ENCODE peak calls at places on chromosomes 5 and 9, in eight cellular contexts. A is brain microvascular endothelial cell; V is IMR-90; M is right lobe of liver; Y is CD8-positive, alpha-beta T cell; D is heart left ventricle; Z is HL-60; P is psoas muscle. C is an unnamed sample.
A peak's percentile ranks its signal among the peaks of the same experiment; 100 is the strongest.

GRCh38 chr5:172412724-172413260 is 41.5 kb downstream of the SH3PXD2B start:
- DNase-seq in Y (no peak), A (peak; percentile 87), P (peak; percentile 96), M (peak; percentile 64), D (peak; percentile 92), Z (peak; percentile 49), V (peak; percentile 95), C (peak; percentile 91)

GRCh38 chr5:54577542-54577941 is 60.0 kb downstream of the SNX18 start:
- DNase-seq in P (no peak), A (no peak), V (no peak), Y (no peak), M (no peak), Z (peak; percentile 8), D (no peak), C (no peak)

GRCh38 chr9:119667163-119667562 is 297.9 kb upstream of the BRINP1 start:
- DNase-seq in A (no peak), P (no peak), Y (no peak), D (no peak), V (no peak), M (no peak), Z (no peak), C (no peak)

GRCh38 chr5:83430130-83431010 is 41.2 kb upstream of the VCAN start:
- DNase-seq in D (peak; percentile 56), M (peak; percentile 57), Z (peak; percentile 21), P (no peak), V (peak; percentile 69), A (peak; percentile 58), Y (peak; percentile 44), C (peak; percentile 23)

GRCh38 chr9:19976226-19976625 is 187.4 kb upstream of the SLC24A2 start:
- DNase-seq in V (no peak), M (no peak), A (no peak), P (no peak), Y (no peak), D (no peak), Z (peak; percentile 2), C (no peak)

GRCh38 chr9:119839888-119840287 is 470.7 kb upstream of the BRINP1 start:
- DNase-seq in P (no peak), Y (no peak), D (no peak), A (no peak), Z (no peak), V (no peak), M (no peak), C (no peak)

GRCh38 chr5:151148583-151148982 is 9.0 kb downstream of the ANXA6 start:
- DNase-seq in A (no peak), P (no peak), M (no peak), Y (peak; percentile 47), V (no peak), Z (peak; percentile 43), D (no peak), C (no peak)

GRCh38 chr5:83494102-83494620 is 22.6 kb downstream of the VCAN start:
- DNase-seq in Z (no peak), P (no peak), A (no peak), M (no peak), Y (no peak), D (no peak), V (no peak), C (no peak)

GRCh38 chr9:14812806-14813205 is 90.3 kb upstream of the CER1 start:
- DNase-seq in A (peak; percentile 35), P (no peak), V (no peak), Z (no peak), Y (no peak), D (no peak), M (no peak), C (no peak)

GRCh38 chr9:72454871-72455471 is 66.4 kb upstream of the TMC1 start:
- DNase-seq in Y (no peak), M (no peak), P (no peak), A (no peak), D (no peak), Z (no peak), V (no peak), C (no peak)
- H3K27ac ChIP-seq in Y (no peak overlapping the region), M (peak overlapping the region; percentile 16), P (no peak overlapping the region), A (no peak overlapping the region), D (no peak overlapping the region), Z (no peak overlapping the region), V (no peak overlapping the region), C (no peak overlapping the region)

GRCh38 chr5:156051972-156052371 is 275.0 kb upstream of the SGCD start:
- DNase-seq in P (no peak), Z (no peak), V (no peak), A (no peak), Y (no peak), D (no peak), M (no peak), C (no peak)
- TF ChIP-seq CTCF in P (peak; percentile 17), Z (no peak), V (no peak), A (no peak), Y (no peak), D (no peak), M (no peak), C (peak; percentile 19)

DNA sequence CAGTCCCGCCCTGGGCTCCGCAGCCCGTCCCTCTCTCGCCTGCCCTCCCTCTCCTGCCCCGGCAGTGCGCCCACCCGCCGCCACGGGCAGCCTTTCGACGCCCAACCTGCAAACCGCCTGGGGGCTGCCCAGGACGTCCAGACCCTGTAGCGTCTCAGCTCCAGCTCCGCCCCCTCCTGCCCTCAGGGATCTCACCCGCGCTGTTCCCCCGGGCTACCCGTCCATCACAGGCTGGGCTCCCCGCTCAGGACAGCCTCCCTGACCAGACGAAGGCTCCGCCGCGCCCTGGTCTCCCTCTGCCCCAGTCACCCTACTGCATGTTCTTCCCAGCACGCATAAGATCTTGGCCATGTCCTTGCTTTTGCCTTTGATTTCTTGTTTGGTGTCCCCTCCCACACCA is 1.4 kb downstream of the RASGEF1C start:
- DNase-seq in P (no peak), V (no peak), Y (no peak), Z (no peak), M (no peak), D (no peak), A (no peak), C (no peak)
- H3K27me3 ChIP-seq in P (peaks cover 59% of the 10 kb centered on the region), V (peaks cover 16% of the 10 kb centered on the region), Y (peaks cover 19% of the 10 kb centered on the region), Z (peaks cover 7% of the 10 kb centered on the region), M (no peaks in the 10 kb centered on the region), D (peaks cover 39% of the 10 kb centered on the region), A (peaks cover 11% of the 10 kb centered on the region), C (peaks cover 91% of the 10 kb centered on the region)

DNA sequence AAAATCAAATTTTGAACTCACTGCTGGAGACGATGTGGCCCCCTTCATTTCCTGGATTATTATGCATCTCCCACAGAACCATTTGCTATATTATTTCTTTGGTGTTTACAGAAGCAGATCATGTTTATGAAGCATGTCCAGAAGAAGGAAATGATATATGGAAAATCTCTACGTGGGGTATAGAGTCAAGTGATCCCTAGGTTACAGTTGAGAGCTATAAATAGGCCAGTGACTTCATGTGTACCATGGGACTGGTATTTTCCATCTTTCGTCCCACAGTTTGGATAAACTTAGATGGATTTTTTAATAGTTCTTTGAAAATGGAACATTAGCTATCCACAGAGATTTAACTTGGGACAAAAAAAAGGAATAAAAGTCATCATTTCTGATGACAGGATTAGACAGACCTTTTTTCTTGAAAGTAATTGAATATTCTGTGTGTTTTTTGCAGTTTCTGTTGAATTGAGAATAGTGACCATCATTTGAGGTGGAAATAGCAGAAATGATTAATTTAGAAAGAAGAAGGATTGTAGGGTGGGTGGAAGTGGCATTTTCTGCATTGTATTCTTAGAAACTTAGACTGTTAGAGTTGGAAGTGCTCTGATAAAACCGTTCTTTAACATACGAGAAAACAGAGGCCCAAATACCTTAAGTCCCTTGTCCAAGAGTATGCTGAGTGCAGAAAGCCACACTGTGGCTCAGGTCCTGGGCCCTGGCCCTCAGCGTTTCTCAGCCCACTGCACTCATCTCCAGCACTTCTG is 136.4 kb downstream of the PIP5K1B start:
- DNase-seq in M (no peak), V (no peak), P (no peak), Y (no peak), D (no peak), Z (no peak), A (no peak), C (no peak)
- H3K27ac ChIP-seq in M (no peak overlapping the region), V (no peak overlapping the region), P (peak overlapping the region; percentile 14), Y (no peak overlapping the region), D (peak overlapping the region; percentile 36), Z (no peak overlapping the region), A (no peak overlapping the region), C (peak overlapping the region; percentile 46)

DNA sequence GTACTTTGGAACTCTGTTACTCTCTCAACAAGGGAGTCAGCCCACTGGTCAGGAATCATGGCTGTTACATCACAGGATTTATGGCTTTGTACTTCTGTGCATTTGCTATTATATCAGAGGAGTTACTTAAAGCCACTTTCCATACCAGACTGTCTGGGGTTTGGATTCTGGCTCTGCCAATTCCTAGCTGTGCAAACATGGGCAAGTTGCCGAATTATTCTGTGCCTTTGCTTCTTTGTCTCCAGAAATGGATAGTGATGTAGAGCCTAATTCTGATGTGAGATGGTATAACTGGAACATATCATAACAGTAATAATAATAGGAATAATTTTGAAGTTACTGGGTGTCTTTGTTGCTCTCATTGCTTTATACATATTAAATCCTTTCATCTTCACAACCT is 1047.3 kb upstream of the SEMA6A start:
- DNase-seq in A (no peak), D (no peak), M (no peak), P (no peak), V (no peak), Y (no peak), Z (no peak), C (no peak)
- TF ChIP-seq CTCF in A (no peak), D (no peak), M (no peak), P (no peak), V (no peak), Y (no peak), Z (no peak), C (no peak)

C was measured in left ventricle myocardium inferior.